ENCODE peak calls at places on chromosomes 3 and 15, in four cellular contexts. One of them, this sample, is unnamed.

GRCh38 chr3:174101244-174101643 is 703.7 kb downstream of the NLGN1 start:
- DNase-seq in ureter: no peak
- DNase-seq in hepatic stellate cell: no peak
- DNase-seq in hippocampal formation: no peak
- DNase-seq in this sample: no peak

GRCh38 chr15:41984622-41985021 is 12.3 kb upstream of the EHD4 start:
- DNase-seq in ureter: no peak
- DNase-seq in hepatic stellate cell: no peak
- DNase-seq in hippocampal formation: no peak
- DNase-seq in this sample: no peak

GRCh38 chr3:122520861-122521260 is 6.1 kb upstream of the KPNA1 start:
- DNase-seq in ureter: no peak
- DNase-seq in hepatic stellate cell: no peak
- DNase-seq in hippocampal formation: no peak
- DNase-seq in this sample: no peak

GRCh38 chr15:62972814-62973213 is 69.7 kb upstream of the TPM1 start:
- DNase-seq in ureter: no peak
- DNase-seq in hepatic stellate cell: no peak
- DNase-seq in hippocampal formation: no peak
- DNase-seq in this sample: no peak

GRCh38 chr3:171129827-171130226 is 103.3 kb upstream of the SLC2A2 start:
- DNase-seq in ureter: no peak
- DNase-seq in hepatic stellate cell: peak
- DNase-seq in hippocampal formation: no peak
- DNase-seq in this sample: no peak

GRCh38 chr3:155230382-155230781 is 63.1 kb downstream of the STRIT1 start:
- DNase-seq in ureter: no peak
- DNase-seq in hepatic stellate cell: no peak
- DNase-seq in hippocampal formation: no peak
- DNase-seq in this sample: no peak

GRCh38 chr15:72365844-72366243 is 10.0 kb downstream of the HEXA start:
- DNase-seq in ureter: no peak
- DNase-seq in hepatic stellate cell: no peak
- DNase-seq in hippocampal formation: no peak
- DNase-seq in this sample: no peak

GRCh38 chr15:67472957-67473356 is 48.0 kb upstream of the C15orf61 start:
- DNase-seq in ureter: no peak
- DNase-seq in hepatic stellate cell: no peak
- DNase-seq in hippocampal formation: no peak
- DNase-seq in this sample: no peak

GRCh38 chr15:31402003-31402402 is 75.4 kb downstream of the KLF13 start:
- DNase-seq in ureter: no peak
- DNase-seq in hepatic stellate cell: no peak
- DNase-seq in hippocampal formation: no peak
- DNase-seq in this sample: no peak

GRCh38 chr3:32459474-32459873 is 43.2 kb downstream of the CMTM6 start:
- DNase-seq in ureter: no peak
- DNase-seq in hepatic stellate cell: no peak
- DNase-seq in hippocampal formation: no peak
- DNase-seq in this sample: no peak

GRCh38 chr15:92095691-92096090 is 242.2 kb downstream of the SLCO3A1 start:
- DNase-seq in ureter: no peak
- DNase-seq in hepatic stellate cell: no peak
- DNase-seq in hippocampal formation: no peak
- DNase-seq in this sample: no peak

GRCh38 chr15:25883860-25884259 is 20.7 kb upstream of the ATP10A start:
- DNase-seq in ureter: no peak
- DNase-seq in hepatic stellate cell: peak
- DNase-seq in hippocampal formation: no peak
- DNase-seq in this sample: no peak

GRCh38 chr3:107525954-107526305 is 3.2 kb downstream of the BBX start:
- DNase-seq in ureter: no peak
- DNase-seq in hepatic stellate cell: no peak
- DNase-seq in hippocampal formation: no peak
- DNase-seq in this sample: no peak

This sample was measured in activated T-helper 9 cell treated with anti-CD3 and anti-CD28 coated beads, Interleukin-2, amount 50 U/mL, for 16 hours.